ENCODE peak calls at places on chromosomes 16 and 17, in six cellular contexts. One of them, this sample, is unnamed.

GRCh38 chr17:42112552-42113176 is at the start of gene DHX58:
- DNase-seq in body of pancreas: peak; percentile 85
- DNase-seq in ascending aorta: peak; percentile 39
- DNase-seq in cardiac muscle cell: no peak
- DNase-seq in RWPE2: no peak
- DNase-seq in heart right ventricle: peak; percentile 56
- DNase-seq in this sample: peak; percentile 71

GRCh38 chr16:9965079-9965478 is 217.1 kb downstream of the GRIN2A start:
- DNase-seq in heart right ventricle: no peak
- DNase-seq in ascending aorta: no peak
- DNase-seq in body of pancreas: no peak
- DNase-seq in RWPE2: no peak
- DNase-seq in cardiac muscle cell: no peak
- DNase-seq in this sample: no peak

GRCh38 chr16:71629617-71630016 is 3.6 kb downstream of the MARVELD3 start:
- DNase-seq in body of pancreas: peak; percentile 72
- DNase-seq in heart right ventricle: no peak
- DNase-seq in ascending aorta: no peak
- DNase-seq in RWPE2: no peak
- DNase-seq in cardiac muscle cell: no peak
- DNase-seq in this sample: no peak

GRCh38 chr16:12450381-12450780 is 353.3 kb downstream of the CPPED1 start:
- DNase-seq in cardiac muscle cell: no peak
- DNase-seq in heart right ventricle: no peak
- DNase-seq in body of pancreas: no peak
- DNase-seq in ascending aorta: no peak
- DNase-seq in RWPE2: no peak
- DNase-seq in this sample: no peak

GRCh38 chr17:57493171-57493570 is 236.8 kb downstream of the MSI2 start:
- DNase-seq in ascending aorta: no peak
- DNase-seq in cardiac muscle cell: no peak
- DNase-seq in body of pancreas: no peak
- DNase-seq in RWPE2: no peak
- DNase-seq in heart right ventricle: no peak
- DNase-seq in this sample: no peak

GRCh38 chr17:64459284-64459747 is 10.4 kb downstream of the MILR1 start:
- DNase-seq in heart right ventricle: no peak
- DNase-seq in cardiac muscle cell: no peak
- DNase-seq in ascending aorta: no peak
- DNase-seq in RWPE2: no peak
- DNase-seq in body of pancreas: no peak
- DNase-seq in this sample: no peak

GRCh38 chr16:49720225-49720624 is 135.7 kb downstream of the ZNF423 start:
- DNase-seq in body of pancreas: no peak
- DNase-seq in RWPE2: no peak
- DNase-seq in ascending aorta: no peak
- DNase-seq in heart right ventricle: no peak
- DNase-seq in cardiac muscle cell: no peak
- DNase-seq in this sample: no peak

GRCh38 chr16:51576498-51576897 is 425.4 kb upstream of the SALL1 start:
- DNase-seq in heart right ventricle: no peak
- DNase-seq in RWPE2: no peak
- DNase-seq in cardiac muscle cell: no peak
- DNase-seq in ascending aorta: no peak
- DNase-seq in body of pancreas: no peak
- DNase-seq in this sample: no peak

GRCh38 chr16:50473375-50473945 is 74.7 kb upstream of the NKD1 start:
- DNase-seq in RWPE2: no peak
- DNase-seq in cardiac muscle cell: no peak
- DNase-seq in body of pancreas: no peak
- DNase-seq in ascending aorta: no peak
- DNase-seq in heart right ventricle: no peak
- DNase-seq in this sample: no peak

GRCh38 chr16:29900102-29900887 is at the start of gene ASPHD1:
- DNase-seq in ascending aorta: peak; percentile 26
- DNase-seq in cardiac muscle cell: peak; percentile 88
- DNase-seq in body of pancreas: peak; percentile 81
- DNase-seq in heart right ventricle: no peak
- DNase-seq in RWPE2: peak; percentile 87
- DNase-seq in this sample: peak; percentile 78

GRCh38 chr17:50573866-50574571 is 13.5 kb downstream of the CACNA1G start:
- DNase-seq in RWPE2: no peak
- DNase-seq in cardiac muscle cell: no peak
- DNase-seq in body of pancreas: no peak
- DNase-seq in ascending aorta: no peak
- DNase-seq in heart right ventricle: no peak
- DNase-seq in this sample: no peak

GRCh38 chr17:17018612-17019429 is 23.4 kb upstream of the MPRIP start:
- DNase-seq in ascending aorta: no peak
- DNase-seq in body of pancreas: peak; percentile 92
- DNase-seq in RWPE2: peak; percentile 55
- DNase-seq in cardiac muscle cell: no peak
- DNase-seq in heart right ventricle: no peak
- DNase-seq in this sample: no peak

GRCh38 chr16:14961405-14962186 is 13.2 kb upstream of the PDXDC1 start:
- DNase-seq in ascending aorta: no peak
- DNase-seq in RWPE2: no peak
- DNase-seq in body of pancreas: no peak
- DNase-seq in cardiac muscle cell: no peak
- DNase-seq in heart right ventricle: no peak
- DNase-seq in this sample: no peak

GRCh38 chr16:51286272-51286671 is 135.2 kb upstream of the SALL1 start:
- DNase-seq in body of pancreas: no peak
- DNase-seq in heart right ventricle: no peak
- DNase-seq in ascending aorta: no peak
- DNase-seq in cardiac muscle cell: no peak
- DNase-seq in RWPE2: no peak
- DNase-seq in this sample: no peak

DNA sequence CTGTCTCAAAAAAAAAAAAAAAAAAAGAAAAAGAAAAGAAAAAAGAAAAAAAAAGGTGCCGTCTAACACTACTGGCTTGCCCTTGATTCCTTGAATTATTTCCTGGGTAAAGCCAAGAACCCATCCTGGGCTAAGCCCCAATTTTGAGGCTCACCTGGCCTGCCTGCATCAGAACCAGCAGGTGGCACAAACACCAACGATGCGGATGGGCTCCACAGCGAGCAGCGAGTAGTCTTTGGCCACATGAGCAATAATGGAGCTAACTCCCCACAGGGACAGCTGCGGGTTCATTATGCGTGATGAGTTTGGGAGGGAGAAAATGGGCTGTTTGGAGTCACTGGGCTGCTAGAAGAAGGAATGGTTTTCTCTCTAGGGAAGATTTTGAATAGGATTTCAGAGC is 91.1 kb downstream of the ASIC2 start:
- DNase-seq in body of pancreas: no peak
- DNase-seq in ascending aorta: no peak
- DNase-seq in cardiac muscle cell: no peak
- DNase-seq in heart right ventricle: no peak
- DNase-seq in RWPE2: no peak
- DNase-seq in this sample: no peak
- TF ChIP-seq CTCF in body of pancreas: no peak
- TF ChIP-seq CTCF in ascending aorta: no peak
- TF ChIP-seq CTCF in cardiac muscle cell: no peak
- TF ChIP-seq CTCF in heart right ventricle: no peak
- TF ChIP-seq CTCF in RWPE2: no peak
- TF ChIP-seq CTCF in this sample: no peak

GRCh38 chr16:84740596-84741071 is 40.8 kb downstream of the USP10 start:
- DNase-seq in ascending aorta: no peak
- DNase-seq in body of pancreas: no peak
- DNase-seq in heart right ventricle: peak; percentile 36
- DNase-seq in cardiac muscle cell: no peak
- DNase-seq in RWPE2: no peak
- DNase-seq in this sample: no peak
- H3K4me1 ChIP-seq in ascending aorta: no peaks in the 10 kb centered on the region
- H3K4me1 ChIP-seq in body of pancreas: peaks cover 43% of the 10 kb centered on the region
- H3K4me1 ChIP-seq in heart right ventricle: peaks cover 70% of the 10 kb centered on the region
- H3K4me1 ChIP-seq in cardiac muscle cell: peaks cover 23% of the 10 kb centered on the region
- H3K4me1 ChIP-seq in RWPE2: peaks cover 49% of the 10 kb centered on the region
- H3K4me1 ChIP-seq in this sample: peaks cover 51% of the 10 kb centered on the region

DNA sequence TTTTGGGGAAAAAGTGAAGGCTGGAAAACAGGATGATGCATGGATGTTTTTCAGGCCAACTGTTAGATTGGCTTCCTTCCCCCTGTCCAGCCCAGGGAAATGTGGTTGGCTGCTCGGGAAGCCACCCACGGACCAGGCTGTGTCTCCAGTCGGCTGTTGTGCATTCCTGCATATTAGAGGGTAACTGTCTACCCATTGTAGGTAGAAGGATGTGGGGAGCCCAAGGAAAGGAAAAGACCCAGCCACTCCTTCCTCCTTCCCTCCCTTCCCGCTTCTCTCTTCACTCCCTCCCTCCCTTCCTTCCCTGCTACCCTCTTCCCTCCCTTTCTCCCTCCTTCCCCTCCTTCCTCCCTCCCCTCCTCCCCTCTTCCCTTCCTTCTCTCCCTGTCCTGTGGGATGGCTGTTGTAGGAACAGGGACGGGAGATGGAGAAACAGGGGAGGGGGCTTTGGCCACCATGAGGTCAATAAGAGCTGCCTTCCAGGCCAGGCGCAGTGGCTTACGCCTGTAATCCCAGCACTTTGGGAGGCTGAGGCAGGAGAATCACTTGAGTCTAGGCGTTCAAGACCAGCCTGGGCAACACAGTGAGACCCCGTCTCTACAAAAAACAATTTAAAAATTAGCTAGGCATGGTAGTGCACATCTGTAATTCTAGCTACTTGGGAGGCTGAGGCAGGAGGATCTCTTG is 16.9 kb downstream of the SYT17 start:
- DNase-seq in cardiac muscle cell: no peak
- DNase-seq in heart right ventricle: no peak
- DNase-seq in ascending aorta: no peak
- DNase-seq in RWPE2: no peak
- DNase-seq in body of pancreas: no peak
- DNase-seq in this sample: no peak
- H3K27ac ChIP-seq in cardiac muscle cell: no peak overlapping the region
- H3K27ac ChIP-seq in heart right ventricle: no peak overlapping the region
- H3K27ac ChIP-seq in ascending aorta: no peak overlapping the region
- H3K27ac ChIP-seq in RWPE2: peak overlapping the region; percentile 35
- H3K27ac ChIP-seq in body of pancreas: peak overlapping the region; percentile 70
- H3K27ac ChIP-seq in this sample: no peak overlapping the region

GRCh38 chr17:48107137-48108055 is at the start of gene SNX11:
- DNase-seq in ascending aorta: peak; percentile 79
- DNase-seq in body of pancreas: peak; percentile 93
- DNase-seq in cardiac muscle cell: peak; percentile 95
- DNase-seq in RWPE2: peak; percentile 96
- DNase-seq in heart right ventricle: peak; percentile 91
- DNase-seq in this sample: peak; percentile 90
- TF ChIP-seq CTCF in ascending aorta: no peak
- TF ChIP-seq CTCF in body of pancreas: no peak
- TF ChIP-seq CTCF in cardiac muscle cell: no peak
- TF ChIP-seq CTCF in RWPE2: peak; percentile 19
- TF ChIP-seq CTCF in heart right ventricle: no peak
- TF ChIP-seq CTCF in this sample: no peak

GRCh38 chr16:592518-593306 is 2.8 kb downstream of the RAB40C start:
- DNase-seq in ascending aorta: no peak
- DNase-seq in heart right ventricle: no peak
- DNase-seq in body of pancreas: peak; percentile 87
- DNase-seq in RWPE2: peak; percentile 94
- DNase-seq in cardiac muscle cell: no peak
- DNase-seq in this sample: no peak
- H3K4me1 ChIP-seq in ascending aorta: peaks cover 8% of the 10 kb centered on the region
- H3K4me1 ChIP-seq in heart right ventricle: peaks cover 39% of the 10 kb centered on the region
- H3K4me1 ChIP-seq in body of pancreas: peaks cover 75% of the 10 kb centered on the region
- H3K4me1 ChIP-seq in RWPE2: peaks cover 27% of the 10 kb centered on the region
- H3K4me1 ChIP-seq in cardiac muscle cell: peaks cover 12% of the 10 kb centered on the region
- H3K4me1 ChIP-seq in this sample: peaks cover 15% of the 10 kb centered on the region

DNA sequence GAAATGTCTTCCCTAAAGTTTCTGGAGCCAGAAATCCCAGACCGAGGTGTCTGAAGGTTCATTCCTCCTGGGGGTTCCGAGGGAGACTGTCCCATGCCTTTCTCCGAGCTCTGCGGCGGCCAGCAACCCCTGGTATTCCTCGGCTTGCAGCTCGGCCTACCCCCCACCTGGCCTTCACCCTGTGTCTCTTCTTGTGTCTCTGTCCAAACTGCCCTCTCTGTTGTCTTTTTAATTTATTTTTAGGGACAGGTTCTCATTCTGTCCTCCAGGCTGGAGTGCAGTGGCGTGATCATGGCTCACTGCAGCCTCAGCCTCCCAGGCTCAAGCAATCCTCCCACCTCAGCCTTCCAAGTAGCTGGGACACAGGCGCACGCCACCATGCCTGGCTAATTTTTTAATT is 211.7 kb downstream of the SEC14L1 start:
- DNase-seq in body of pancreas: no peak
- DNase-seq in ascending aorta: no peak
- DNase-seq in RWPE2: no peak
- DNase-seq in heart right ventricle: no peak
- DNase-seq in cardiac muscle cell: no peak
- DNase-seq in this sample: no peak
- H3K27ac ChIP-seq in body of pancreas: no peak overlapping the region
- H3K27ac ChIP-seq in ascending aorta: no peak overlapping the region
- H3K27ac ChIP-seq in RWPE2: peak overlapping the region; percentile 75
- H3K27ac ChIP-seq in heart right ventricle: peak overlapping the region; percentile 89
- H3K27ac ChIP-seq in cardiac muscle cell: no peak overlapping the region
- H3K27ac ChIP-seq in this sample: no peak overlapping the region

GRCh38 chr17:40130352-40131042 is 8.7 kb downstream of the MSL1 start:
- DNase-seq in cardiac muscle cell: no peak
- DNase-seq in heart right ventricle: no peak
- DNase-seq in RWPE2: no peak
- DNase-seq in body of pancreas: no peak
- DNase-seq in ascending aorta: no peak
- DNase-seq in this sample: peak; percentile 18
- TF ChIP-seq CTCF in cardiac muscle cell: no peak
- TF ChIP-seq CTCF in heart right ventricle: no peak
- TF ChIP-seq CTCF in RWPE2: no peak
- TF ChIP-seq CTCF in body of pancreas: no peak
- TF ChIP-seq CTCF in ascending aorta: no peak
- TF ChIP-seq CTCF in this sample: no peak